ENCODE peak calls at places on chromosomes 7 and 10, in nine cellular contexts. S, C, E, W, Y, J, R, K and M are unnamed samples.

GRCh38 chr10:129445445-129445844 is 21.6 kb upstream of the MGMT start:
- DNase-seq in S (no peak), C (no peak), E (no peak), W (no peak), Y (no peak), J (no peak), R (no peak), K (no peak), M (no peak)

GRCh38 chr7:149823631-149824199 is 14.5 kb upstream of the ZNF862 start:
- DNase-seq in S (no peak), C (no peak), E (no peak), W (no peak), Y (no peak), J (no peak), R (no peak), K (no peak), M (no peak)

GRCh38 chr7:121057878-121058277 is 69.4 kb downstream of the CPED1 start:
- DNase-seq in S (no peak), C (no peak), E (no peak), W (no peak), Y (no peak), J (no peak), R (no peak), K (no peak), M (no peak)

GRCh38 chr10:71767420-71768035 is 5.8 kb downstream of the VSIR start:
- DNase-seq in S (peak), C (no peak), E (peak), W (peak), Y (no peak), J (no peak), R (peak), K (peak), M (peak)

GRCh38 chr7:105389090-105389650 is 449 bp upstream of the SRPK2 start:
- DNase-seq in S (peak), C (no peak), E (peak), W (no peak), Y (peak), J (no peak), R (peak), K (peak), M (peak)

GRCh38 chr10:63206576-63206975 is 73.4 kb downstream of the NRBF2 start:
- DNase-seq in S (no peak), C (no peak), E (no peak), W (no peak), Y (no peak), J (no peak), R (no peak), K (no peak), M (peak)

GRCh38 chr10:6151087-6151977 is 51.4 kb upstream of the PFKFB3 start:
- DNase-seq in S (peak), C (no peak), E (peak), W (peak), Y (peak), J (no peak), R (peak), K (peak), M (peak)

GRCh38 chr7:98713411-98713810 is 96.3 kb downstream of the NPTX2 start:
- DNase-seq in S (no peak), C (no peak), E (no peak), W (no peak), Y (no peak), J (no peak), R (no peak), K (no peak), M (no peak)

GRCh38 chr7:4196121-4196819 is 485.8 kb upstream of the FOXK1 start:
- DNase-seq in S (no peak), C (no peak), E (no peak), W (no peak), Y (no peak), J (no peak), R (no peak), K (no peak), M (no peak)

GRCh38 chr7:157991761-157992160 is 595.9 kb downstream of the PTPRN2 start:
- DNase-seq in S (no peak), C (no peak), E (no peak), W (no peak), Y (no peak), J (no peak), R (no peak), K (no peak), M (no peak)

GRCh38 chr7:155324012-155324917 is 26.6 kb downstream of the INSIG1 start:
- DNase-seq in S (no peak), C (no peak), E (no peak), W (no peak), Y (no peak), J (no peak), R (no peak), K (no peak), M (no peak)

GRCh38 chr7:3955751-3956696 is 655.0 kb downstream of the SDK1 start:
- DNase-seq in S (no peak), C (peak), E (peak), W (no peak), Y (no peak), J (no peak), R (no peak), K (no peak), M (peak)

GRCh38 chr10:114073787-114074186 is 30.1 kb downstream of the ADRB1 start:
- DNase-seq in S (no peak), C (no peak), E (no peak), W (no peak), Y (peak), J (no peak), R (no peak), K (no peak), M (no peak)

GRCh38 chr10:35912615-35913170 is 270.6 kb upstream of the FZD8 start:
- DNase-seq in S (no peak), C (peak), E (no peak), W (no peak), Y (no peak), J (no peak), R (peak), K (peak), M (peak)

GRCh38 chr7:74269757-74270277 is 15.6 kb upstream of the RFC2 start:
- DNase-seq in S (peak), C (no peak), E (peak), W (peak), Y (peak), J (no peak), R (peak), K (peak), M (peak)

GRCh38 chr10:7913122-7913872 is 95.0 kb downstream of the TAF3 start:
- DNase-seq in S (no peak), C (no peak), E (no peak), W (no peak), Y (no peak), J (no peak), R (no peak), K (no peak), M (no peak)

GRCh38 chr10:132354356-132355094 is 22.5 kb downstream of the LRRC27 start:
- DNase-seq in S (no peak), C (no peak), E (no peak), W (no peak), Y (no peak), J (no peak), R (no peak), K (peak), M (no peak)

DNA sequence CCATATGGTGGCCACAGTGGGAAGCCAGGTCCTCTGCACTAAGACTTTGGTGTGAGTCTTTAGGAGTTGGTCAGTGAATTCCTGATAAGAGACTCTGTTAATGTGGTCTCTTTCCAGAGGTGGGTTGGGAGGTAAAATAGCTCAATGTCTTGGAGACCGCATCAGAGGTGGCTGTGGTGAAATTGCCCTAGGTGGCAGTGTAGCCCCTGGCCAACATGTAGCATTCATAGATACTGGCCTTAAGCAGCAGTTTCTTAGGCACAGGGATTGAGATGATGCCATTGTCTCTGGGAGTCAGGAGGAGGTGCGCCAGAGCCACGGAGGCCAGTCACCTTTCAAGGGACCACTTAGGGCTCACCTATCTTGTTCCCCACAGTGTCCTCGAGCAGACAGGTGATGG is 202.8 kb downstream of the CREB5 start:
- DNase-seq in S (no peak), C (no peak), E (no peak), W (no peak), Y (no peak), J (no peak), R (no peak), K (peak), M (peak)
- TF ChIP-seq CTCF in S (peak), C (peak), E (peak), W (no peak), Y (peak), J (no peak), R (peak), K (peak), M (peak)

GRCh38 chr10:42830237-42830636 is 47.6 kb downstream of the BMS1 start:
- DNase-seq in S (peak), C (no peak), E (no peak), W (no peak), Y (no peak), J (no peak), R (no peak), K (no peak), M (no peak)

GRCh38 chr10:42836771-42837468 is 54.3 kb downstream of the BMS1 start:
- DNase-seq in S (no peak), C (no peak), E (peak), W (no peak), Y (peak), J (no peak), R (peak), K (peak), M (peak)

DNA sequence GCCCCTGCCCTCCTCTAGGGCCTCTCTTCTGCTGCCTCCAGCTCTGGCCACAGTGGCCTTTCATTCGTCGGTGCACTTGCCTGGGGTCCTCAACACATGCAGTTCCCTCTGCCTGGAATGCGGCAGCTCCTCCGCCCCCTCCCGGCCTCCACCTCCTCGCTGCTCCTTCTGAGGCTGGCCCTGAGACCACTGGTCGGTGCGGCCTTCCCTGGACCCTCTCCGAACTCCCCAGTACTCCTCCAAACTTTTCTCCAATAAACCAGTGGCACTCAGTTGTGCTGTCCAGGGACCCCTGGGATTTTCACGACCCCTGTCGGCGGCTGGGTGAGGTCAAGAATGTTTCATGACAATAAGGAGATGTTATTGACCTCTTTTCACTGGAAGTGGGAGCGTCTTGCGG is 53.5 kb downstream of the BMS1 start:
- DNase-seq in S (no peak), C (no peak), E (no peak), W (no peak), Y (no peak), J (no peak), R (no peak), K (no peak), M (no peak)
- H3K4me3 ChIP-seq in S (no peak), C (no peak), E (no peak), W (no peak), Y (no peak), J (no peak), R (no peak), K (no peak), M (no peak)

DNA sequence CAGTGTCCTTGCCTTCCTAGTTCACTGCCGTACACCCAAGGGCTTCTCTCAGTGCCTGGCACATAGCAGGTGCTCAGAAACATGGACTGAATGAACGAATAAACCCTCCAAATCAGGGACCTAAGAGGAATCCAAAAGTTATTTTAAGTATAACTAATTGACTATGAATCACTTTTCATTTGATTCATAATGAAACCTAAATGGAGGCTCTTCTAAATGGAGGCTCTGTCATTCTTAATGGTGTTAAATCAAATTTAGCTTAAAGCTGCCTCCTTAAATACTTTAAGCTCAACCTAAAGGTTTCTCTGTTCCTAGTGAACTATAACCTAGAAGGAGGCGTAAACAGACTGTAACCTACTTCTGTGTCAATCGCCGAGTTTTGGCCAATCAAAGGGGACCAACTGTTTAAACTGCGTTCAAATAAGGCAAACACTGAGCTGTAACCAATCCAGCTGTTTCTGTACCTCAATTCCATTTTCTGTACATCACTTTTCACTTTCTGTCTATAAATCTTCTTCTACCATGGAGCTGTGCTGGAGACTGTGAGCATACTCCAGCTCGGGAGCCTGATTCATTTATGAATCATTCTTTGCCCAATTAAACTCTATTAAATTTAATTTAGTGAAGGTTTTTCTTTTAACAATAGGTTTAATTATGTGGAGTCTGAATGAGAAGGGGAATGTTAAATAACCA is 11.0 kb downstream of the PYROXD2 start:
- DNase-seq in S (no peak), C (no peak), E (no peak), W (no peak), Y (no peak), J (no peak), R (peak), K (peak), M (no peak)
- TF ChIP-seq CTCF in S (no peak), C (no peak), E (no peak), W (no peak), Y (no peak), J (no peak), R (no peak), K (no peak), M (no peak)

DNA sequence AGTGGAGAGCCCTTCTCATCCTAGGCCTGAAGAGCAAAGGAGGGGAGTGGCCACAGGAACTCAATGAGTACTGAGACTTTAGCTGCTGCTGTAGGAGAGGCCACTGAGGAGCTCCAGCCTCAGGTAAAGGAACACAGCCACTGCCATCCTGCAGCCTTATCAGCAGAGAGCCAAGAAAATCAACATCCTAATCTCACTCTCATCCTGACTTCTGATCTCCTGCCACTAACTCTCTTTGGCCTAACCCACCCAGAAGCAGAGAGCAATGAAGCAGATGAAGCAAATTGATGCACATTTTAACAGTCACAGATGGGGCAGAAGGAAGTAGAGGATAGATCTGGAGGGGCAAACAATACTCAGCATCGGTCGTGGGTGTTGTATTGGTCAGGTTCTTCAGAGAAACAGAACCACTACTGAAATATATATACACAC is 297.7 kb downstream of the MTERF1 start:
- DNase-seq in S (no peak), C (no peak), E (no peak), W (no peak), Y (no peak), J (no peak), R (no peak), K (no peak), M (no peak)
- H3K4me3 ChIP-seq in S (no peak), C (no peak), E (no peak), W (no peak), Y (no peak), J (no peak), R (no peak), K (no peak), M (no peak)

GRCh38 chr10:21523007-21523406 is 2.5 kb downstream of the SKIDA1 start:
- DNase-seq in S (no peak), C (no peak), E (no peak), W (no peak), Y (no peak), J (no peak), R (no peak), K (no peak), M (no peak)
- TF ChIP-seq CTCF in S (no peak), C (peak), E (peak), W (no peak), Y (no peak), J (no peak), R (no peak), K (no peak), M (no peak)

GRCh38 chr7:39732837-39733804 is 109.7 kb downstream of the RALA start:
- DNase-seq in S (peak), C (peak), E (peak), W (peak), Y (peak), J (peak), R (peak), K (peak), M (peak)

GRCh38 chr7:39734605-39735004 is 111.2 kb downstream of the RALA start:
- DNase-seq in S (no peak), C (no peak), E (no peak), W (no peak), Y (no peak), J (no peak), R (no peak), K (no peak), M (no peak)

GRCh38 chr7:39735903-39736302 is 112.5 kb downstream of the RALA start:
- DNase-seq in S (no peak), C (no peak), E (peak), W (no peak), Y (no peak), J (no peak), R (peak), K (peak), M (peak)

DNA sequence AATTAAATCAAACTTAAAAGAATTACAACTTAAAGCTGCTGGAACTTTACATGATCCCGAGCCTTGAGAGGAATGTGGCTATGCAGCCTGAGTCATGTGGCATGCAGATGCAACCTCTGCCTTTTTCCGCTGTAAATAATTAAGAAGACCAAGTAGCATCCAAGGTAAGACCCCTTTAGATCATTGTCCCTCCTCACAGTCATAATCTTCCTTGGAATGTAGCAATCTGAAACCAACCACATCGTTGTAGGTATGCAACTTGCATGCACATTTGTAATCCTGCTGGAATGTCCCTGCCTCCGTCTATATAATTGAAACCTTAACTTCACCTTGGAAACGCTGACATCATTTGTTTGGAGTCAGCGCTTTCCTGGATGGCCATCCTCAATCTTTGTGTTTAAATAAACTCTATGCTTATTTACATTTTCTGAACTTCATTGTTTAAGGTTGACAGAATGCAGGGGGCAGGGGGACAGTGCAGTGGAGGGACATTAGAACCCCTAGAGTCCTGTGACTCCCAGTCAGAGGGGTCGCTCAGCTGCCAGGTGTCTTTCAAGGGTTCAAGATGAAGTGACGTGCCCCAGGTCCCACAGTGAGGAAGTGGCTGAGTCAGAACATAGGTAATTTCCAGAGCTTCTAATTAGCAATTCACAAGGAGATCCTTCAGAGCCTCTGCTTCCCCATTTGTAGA is 110.7 kb downstream of the RALA start:
- DNase-seq in S (no peak), C (peak), E (peak), W (no peak), Y (no peak), J (no peak), R (peak), K (peak), M (peak)
- H3K4me3 ChIP-seq in S (peak), C (peak), E (peak), W (peak), Y (peak), J (peak), R (peak), K (peak), M (peak)

DNA sequence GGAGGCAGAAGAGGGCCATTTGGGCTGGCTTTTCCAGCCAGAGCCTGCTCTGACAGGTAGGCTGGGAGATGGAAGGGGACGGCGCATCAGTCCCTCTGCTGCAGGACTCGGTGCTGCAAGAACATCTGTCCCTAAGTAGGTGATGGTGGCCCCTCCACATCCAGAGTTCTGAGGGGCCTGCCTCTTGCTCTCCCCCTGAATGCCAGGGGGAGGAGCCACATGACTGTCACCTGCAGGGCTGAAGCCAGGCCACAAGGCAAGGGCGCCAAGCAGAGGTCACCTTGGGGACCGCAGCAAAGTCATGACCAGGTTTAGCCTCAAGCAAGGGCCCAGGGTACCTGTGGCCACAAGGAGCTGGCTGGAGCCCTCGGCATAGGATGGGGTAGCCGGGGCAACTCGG is 99.4 kb downstream of the FAM53B start:
- DNase-seq in S (no peak), C (no peak), E (no peak), W (no peak), Y (no peak), J (no peak), R (no peak), K (no peak), M (no peak)
- TF ChIP-seq CTCF in S (no peak), C (no peak), E (no peak), W (no peak), Y (peak), J (no peak), R (no peak), K (no peak), M (no peak)

DNA sequence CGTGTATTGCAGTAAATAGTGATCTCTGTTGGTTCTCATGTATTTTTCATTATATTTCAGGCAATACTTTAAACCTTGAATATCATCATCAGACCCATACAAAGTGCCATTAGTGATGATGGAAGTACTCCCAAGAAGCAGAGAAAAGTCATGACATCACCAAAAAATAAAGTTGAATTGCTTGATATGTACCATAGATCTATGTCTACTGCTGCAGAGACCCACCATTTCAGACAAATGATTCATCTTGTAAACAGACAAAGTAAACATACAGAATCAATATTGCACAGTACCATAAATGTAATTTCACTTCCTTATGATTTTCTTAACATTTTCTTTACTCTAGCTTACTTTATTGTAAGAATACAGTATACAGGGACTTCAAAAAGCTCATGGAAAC is 347.8 kb downstream of the IPMK start:
- DNase-seq in S (no peak), C (no peak), E (no peak), W (no peak), Y (no peak), J (no peak), R (no peak), K (no peak), M (no peak)
- H3K4me3 ChIP-seq in S (no peak), C (no peak), E (no peak), W (no peak), Y (no peak), J (no peak), R (no peak), K (no peak), M (no peak)

GRCh38 chr10:93992400-93993030 is 1.2 kb upstream of the PLCE1 start:
- DNase-seq in S (no peak), C (no peak), E (no peak), W (no peak), Y (no peak), J (no peak), R (no peak), K (peak), M (peak)
- TF ChIP-seq CTCF in S (peak), C (peak), E (peak), W (peak), Y (no peak), J (no peak), R (peak), K (peak), M (peak)